ENCODE peak calls at places on chromosomes 3 and 15, in six cellular contexts. H is activated naive CD8-positive, alpha-beta T cell treated with anti-CD3 and anti-CD28 coated beads for 36 hours; Z is Panc1; Y is HEK293T; B is activated T-helper 1 cell treated with anti-CD3 and anti-CD28 coated beads, Interleukin-2, amount 50 U/mL, for 16 hours; W is tibial artery. C is an unnamed sample.

GRCh38 chr3:77254967-77255831 is 215.3 kb downstream of the ROBO2 start:
- DNase-seq in H (peak; percentile 1), Z (peak; percentile 35), Y (peak; percentile 58), B (no peak), W (no peak), C (no peak)

GRCh38 chr3:62073038-62073437 is 300.3 kb downstream of the FEZF2 start:
- DNase-seq in H (no peak), Z (no peak), Y (no peak), B (no peak), W (no peak), C (no peak)

GRCh38 chr3:55687526-55687925 is 200.4 kb upstream of the WNT5A start:
- DNase-seq in H (no peak), Z (no peak), Y (no peak), B (no peak), W (no peak), C (no peak)

GRCh38 chr15:42914728-42915497 is 5.7 kb downstream of the TTBK2 start:
- DNase-seq in H (no peak), Z (no peak), Y (no peak), B (no peak), W (no peak), C (no peak)

GRCh38 chr3:49132437-49133225 is at the start of gene LAMB2:
- DNase-seq in H (no peak), Z (no peak), Y (peak; percentile 76), B (no peak), W (peak; percentile 89), C (no peak)

GRCh38 chr15:48086162-48086561 is 34.6 kb upstream of the SLC24A5 start:
- DNase-seq in H (no peak), Z (no peak), Y (no peak), B (no peak), W (no peak), C (no peak)

GRCh38 chr15:76327191-76328105 is 9.1 kb upstream of the ISL2 start:
- DNase-seq in H (no peak), Z (no peak), Y (no peak), B (no peak), W (no peak), C (no peak)

GRCh38 chr3:6455031-6455430 is 405.9 kb upstream of the GRM7 start:
- DNase-seq in H (no peak), Z (no peak), Y (no peak), B (no peak), W (no peak), C (no peak)

GRCh38 chr15:91224750-91225380 is 124.8 kb downstream of the SV2B start:
- DNase-seq in H (no peak), Z (peak; percentile 57), Y (peak; percentile 71), B (no peak), W (no peak), C (no peak)

GRCh38 chr15:99239545-99240198 is 9.7 kb downstream of the TTC23 start:
- DNase-seq in H (peak; percentile 26), Z (no peak), Y (no peak), B (no peak), W (no peak), C (no peak)

GRCh38 chr3:39724233-39724846 is 85.1 kb upstream of the MYRIP start:
- DNase-seq in H (no peak), Z (no peak), Y (no peak), B (no peak), W (no peak), C (no peak)

GRCh38 chr3:174397848-174398247 is 461.3 kb upstream of the NAALADL2 start:
- DNase-seq in H (no peak), Z (no peak), Y (no peak), B (no peak), W (no peak), C (no peak)

GRCh38 chr15:29490747-29491471 is 221.3 kb upstream of the NSMCE3 start:
- DNase-seq in H (no peak), Z (no peak), Y (no peak), B (no peak), W (no peak), C (no peak)

GRCh38 chr3:49469037-49469875 is 811 bp upstream of the DAG1 start:
- DNase-seq in H (no peak), Z (no peak), Y (peak; percentile 63), B (no peak), W (peak; percentile 93), C (no peak)

GRCh38 chr3:167166594-167167253 is 213.4 kb downstream of the ZBBX start:
- DNase-seq in H (no peak), Z (no peak), Y (no peak), B (no peak), W (no peak), C (no peak)